ENCODE peak calls at places on chromosomes 6 and 20, in five cellular contexts. I is germinal center, V is ecto neural progenitor cell, Q is ascending aorta, T is progenitor cell of endocrine pancreas. G is an unnamed sample.

GRCh38 chr6:91387290-91388062 is 800.6 kb upstream of the MAP3K7 start:
- DNase-seq in I (no peak), V (no peak), Q (no peak), T (no peak), G (no peak)

GRCh38 chr6:156912431-156912830 is 135.3 kb downstream of the ARID1B start:
- DNase-seq in I (peak; percentile 22), V (no peak), Q (no peak), T (no peak), G (no peak)

GRCh38 chr6:3732345-3733141 is 19.0 kb downstream of the PXDC1 start:
- DNase-seq in I (peak; percentile 48), V (peak; percentile 86), Q (no peak), T (peak; percentile 68), G (peak; percentile 39)

GRCh38 chr6:11393713-11394627 is 143.6 kb upstream of the TMEM170B start:
- DNase-seq in I (no peak), V (no peak), Q (no peak), T (no peak), G (no peak)

GRCh38 chr6:1603708-1604346 is 5.9 kb upstream of the FOXC1 start:
- DNase-seq in I (no peak), V (no peak), Q (no peak), T (no peak), G (no peak)

GRCh38 chr6:99467509-99468106 is 42.5 kb upstream of the PNISR start:
- DNase-seq in I (peak; percentile 18), V (no peak), Q (no peak), T (no peak), G (no peak)

GRCh38 chr20:52219441-52219840 is 27.9 kb upstream of the ZFP64 start:
- DNase-seq in I (no peak), V (no peak), Q (no peak), T (no peak), G (no peak)

GRCh38 chr6:43746071-43746470 is 23.9 kb upstream of the VEGFA start:
- DNase-seq in I (no peak), V (no peak), Q (no peak), T (no peak), G (no peak)

GRCh38 chr6:6057442-6058053 is 50.8 kb upstream of the NRN1 start:
- DNase-seq in I (peak; percentile 42), V (no peak), Q (no peak), T (no peak), G (no peak)

GRCh38 chr20:2378893-2379292 is 1.8 kb upstream of the TGM6 start:
- DNase-seq in I (no peak), V (peak; percentile 40), Q (no peak), T (no peak), G (no peak)

GRCh38 chr6:35496851-35497570 is at the start of gene TEAD3:
- DNase-seq in I (peak; percentile 89), V (peak; percentile 93), Q (no peak), T (peak; percentile 80), G (no peak)

GRCh38 chr6:43455034-43455747 is at the start of gene DLK2:
- DNase-seq in I (peak; percentile 65), V (peak; percentile 69), Q (no peak), T (no peak), G (no peak)

GRCh38 chr6:167573461-167574215 is 248.8 kb downstream of the TTLL2 start:
- DNase-seq in I (no peak), V (no peak), Q (no peak), T (no peak), G (no peak)

G was measured in cerebellar nuclear complex.